ENCODE peak calls at places on chromosomes 4 and X, in six cellular contexts. B, S, P, G, F and R are unnamed samples.

GRCh38 chr4:54683616-54684346 is 26.0 kb downstream of the KIT start:
- DNase-seq in B (peak; percentile 51), S (no peak), P (peak; percentile 9), G (peak; percentile 69), F (no peak), R (no peak)

GRCh38 chrX:140767646-140768045 is 58.1 kb downstream of the LINC00632 start:
- DNase-seq in B (no peak), S (no peak), P (no peak), G (peak; percentile 34), F (no peak), R (no peak)

GRCh38 chrX:138534410-138534809 is 177.1 kb downstream of the FGF13 start:
- DNase-seq in B (no peak), S (no peak), P (no peak), G (no peak), F (no peak), R (no peak)

GRCh38 chr4:144709159-144709558 is 63.2 kb downstream of the HHIP start:
- DNase-seq in B (no peak), S (no peak), P (no peak), G (no peak), F (peak; percentile 81), R (no peak)

GRCh38 chr4:1685604-1686150 is 1.6 kb upstream of the FAM53A start:
- DNase-seq in B (no peak), S (no peak), P (no peak), G (no peak), F (no peak), R (no peak)

GRCh38 chr4:105158837-105159236 is 12.2 kb downstream of the TET2 start:
- DNase-seq in B (no peak), S (no peak), P (no peak), G (no peak), F (no peak), R (no peak)

GRCh38 chr4:62399242-62399641 is 1199.1 kb downstream of the ADGRL3 start:
- DNase-seq in B (no peak), S (no peak), P (no peak), G (peak; percentile 36), F (no peak), R (no peak)

GRCh38 chrX:35380808-35381700 is 417.1 kb upstream of the MAGEB16 start:
- DNase-seq in B (peak; percentile 19), S (no peak), P (no peak), G (peak; percentile 39), F (peak; percentile 1), R (peak; percentile 2)

GRCh38 chr4:32488690-32489089 is 1768.5 kb downstream of the PCDH7 start:
- DNase-seq in B (no peak), S (no peak), P (no peak), G (no peak), F (no peak), R (no peak)

GRCh38 chr4:101279377-101279871 is 67.9 kb downstream of the PPP3CA start:
- DNase-seq in B (peak; percentile 75), S (no peak), P (no peak), G (peak; percentile 46), F (peak; percentile 92), R (no peak)

GRCh38 chr4:140609548-140610425 is 41.0 kb upstream of the UCP1 start:
- DNase-seq in B (peak; percentile 53), S (peak; percentile 36), P (no peak), G (peak; percentile 73), F (peak; percentile 41), R (peak; percentile 22)

GRCh38 chr4:23369331-23369730 is 520.5 kb downstream of the PPARGC1A start:
- DNase-seq in B (no peak), S (no peak), P (no peak), G (peak; percentile 15), F (no peak), R (no peak)